ENCODE peak calls at places on chromosomes 4 and X, in five cellular contexts. I is bronchial epithelial cell, Y is memory B cell, F is uterus, P is pancreas. K is an unnamed sample.

GRCh38 chrX:66914082-66914481 is 275.2 kb upstream of the EDA2R start:
- DNase-seq in I (peak), F (peak), P (no peak), Y (no peak), K (no peak)

GRCh38 chr4:2407991-2408342 is 10.5 kb downstream of the ZFYVE28 start:
- DNase-seq in P (no peak), Y (no peak), F (no peak), I (no peak), K (no peak)

GRCh38 chr4:21768349-21769310 is 179.9 kb downstream of the KCNIP4 start:
- DNase-seq in I (peak), Y (no peak), P (no peak), F (peak), K (no peak)

GRCh38 chrX:45571453-45571852 is 370.8 kb upstream of the DIPK2B start:
- DNase-seq in P (no peak), Y (no peak), I (no peak), F (no peak), K (no peak)

GRCh38 chrX:38514014-38514854 is 47.1 kb upstream of the TSPAN7 start:
- DNase-seq in I (no peak), Y (no peak), F (no peak), P (no peak), K (no peak)

GRCh38 chrX:21374163-21374993 is at the start of gene CNKSR2:
- DNase-seq in F (no peak), I (no peak), Y (peak), P (peak), K (no peak)

GRCh38 chr4:1026115-1026514 is 14.7 kb downstream of the FGFRL1 start:
- DNase-seq in F (no peak), Y (peak), P (peak), I (peak), K (no peak)

GRCh38 chr4:86484241-86484640 is 109.9 kb upstream of the PTPN13 start:
- DNase-seq in I (no peak), Y (no peak), P (no peak), F (no peak), K (no peak)

GRCh38 chr4:10715696-10716095 is 31.1 kb upstream of the CLNK start:
- DNase-seq in I (peak), P (no peak), Y (no peak), F (no peak), K (no peak)

GRCh38 chr4:87375719-87376291 is 15.2 kb downstream of the HSD17B11 start:
- DNase-seq in P (peak), I (peak), F (peak), Y (no peak), K (no peak)

K was measured in epithelial cell of prostate.